ENCODE peak calls at places on chromosomes 13 and 19, in ten cellular contexts. One of them, this sample, is unnamed.

GRCh38 chr19:18999016-18999758 is 34.1 kb downstream of the SUGP2 start:
- DNase-seq in EH: peak
- DNase-seq in ELF-1: no peak
- DNase-seq in stimulated activated CD8-positive, alpha-beta memory T cell treated with anti-CD3 and anti-CD28 coated beads, Interleukin-15, amount 100 ng/mL, for 1 hour: no peak
- DNase-seq in H7: no peak
- DNase-seq in tibial artery: no peak
- DNase-seq in ovary: no peak
- DNase-seq in AG10803: no peak
- DNase-seq in EL: peak
- DNase-seq in WERI-Rb-1: no peak
- DNase-seq in this sample: peak

GRCh38 chr19:51807111-51807701 is 12.2 kb downstream of the FPR3 start:
- DNase-seq in EH: peak
- DNase-seq in ELF-1: peak
- DNase-seq in stimulated activated CD8-positive, alpha-beta memory T cell treated with anti-CD3 and anti-CD28 coated beads, Interleukin-15, amount 100 ng/mL, for 1 hour: no peak
- DNase-seq in H7: no peak
- DNase-seq in tibial artery: no peak
- DNase-seq in ovary: no peak
- DNase-seq in AG10803: peak
- DNase-seq in EL: peak
- DNase-seq in WERI-Rb-1: no peak
- DNase-seq in this sample: peak

GRCh38 chr19:35224681-35225604 is 3.6 kb downstream of the FAM187B start:
- DNase-seq in EH: no peak
- DNase-seq in ELF-1: peak
- DNase-seq in stimulated activated CD8-positive, alpha-beta memory T cell treated with anti-CD3 and anti-CD28 coated beads, Interleukin-15, amount 100 ng/mL, for 1 hour: no peak
- DNase-seq in H7: peak
- DNase-seq in tibial artery: no peak
- DNase-seq in ovary: no peak
- DNase-seq in AG10803: no peak
- DNase-seq in EL: no peak
- DNase-seq in WERI-Rb-1: no peak
- DNase-seq in this sample: no peak

GRCh38 chr13:75161804-75162203 is 320.2 kb downstream of the TBC1D4 start:
- DNase-seq in EH: no peak
- DNase-seq in ELF-1: peak
- DNase-seq in stimulated activated CD8-positive, alpha-beta memory T cell treated with anti-CD3 and anti-CD28 coated beads, Interleukin-15, amount 100 ng/mL, for 1 hour: no peak
- DNase-seq in H7: peak
- DNase-seq in tibial artery: no peak
- DNase-seq in ovary: no peak
- DNase-seq in AG10803: no peak
- DNase-seq in EL: no peak
- DNase-seq in WERI-Rb-1: peak
- DNase-seq in this sample: no peak

GRCh38 chr19:9878511-9879196 is 43.5 kb downstream of the PIN1 start:
- DNase-seq in EH: peak
- DNase-seq in ELF-1: peak
- DNase-seq in stimulated activated CD8-positive, alpha-beta memory T cell treated with anti-CD3 and anti-CD28 coated beads, Interleukin-15, amount 100 ng/mL, for 1 hour: no peak
- DNase-seq in H7: no peak
- DNase-seq in tibial artery: no peak
- DNase-seq in ovary: no peak
- DNase-seq in AG10803: no peak
- DNase-seq in EL: peak
- DNase-seq in WERI-Rb-1: no peak
- DNase-seq in this sample: peak

GRCh38 chr13:45847554-45848224 is 3.9 kb downstream of the SIAH3 start:
- DNase-seq in EH: no peak
- DNase-seq in ELF-1: no peak
- DNase-seq in stimulated activated CD8-positive, alpha-beta memory T cell treated with anti-CD3 and anti-CD28 coated beads, Interleukin-15, amount 100 ng/mL, for 1 hour: no peak
- DNase-seq in H7: no peak
- DNase-seq in tibial artery: no peak
- DNase-seq in ovary: no peak
- DNase-seq in AG10803: no peak
- DNase-seq in EL: no peak
- DNase-seq in WERI-Rb-1: no peak
- DNase-seq in this sample: no peak

GRCh38 chr13:63048648-63049047 is 1633.0 kb upstream of the PCDH20 start:
- DNase-seq in EH: no peak
- DNase-seq in ELF-1: no peak
- DNase-seq in stimulated activated CD8-positive, alpha-beta memory T cell treated with anti-CD3 and anti-CD28 coated beads, Interleukin-15, amount 100 ng/mL, for 1 hour: no peak
- DNase-seq in H7: no peak
- DNase-seq in tibial artery: no peak
- DNase-seq in ovary: no peak
- DNase-seq in AG10803: no peak
- DNase-seq in EL: no peak
- DNase-seq in WERI-Rb-1: no peak
- DNase-seq in this sample: no peak

GRCh38 chr13:104847863-104848262 is 1687.6 kb downstream of the EFNB2 start:
- DNase-seq in EH: no peak
- DNase-seq in ELF-1: no peak
- DNase-seq in stimulated activated CD8-positive, alpha-beta memory T cell treated with anti-CD3 and anti-CD28 coated beads, Interleukin-15, amount 100 ng/mL, for 1 hour: no peak
- DNase-seq in H7: no peak
- DNase-seq in tibial artery: no peak
- DNase-seq in ovary: no peak
- DNase-seq in AG10803: no peak
- DNase-seq in EL: no peak
- DNase-seq in WERI-Rb-1: no peak
- DNase-seq in this sample: no peak

GRCh38 chr19:5407356-5407755 is 47.9 kb upstream of the ZNRF4 start:
- DNase-seq in EH: peak
- DNase-seq in ELF-1: no peak
- DNase-seq in stimulated activated CD8-positive, alpha-beta memory T cell treated with anti-CD3 and anti-CD28 coated beads, Interleukin-15, amount 100 ng/mL, for 1 hour: no peak
- DNase-seq in H7: peak
- DNase-seq in tibial artery: no peak
- DNase-seq in ovary: no peak
- DNase-seq in AG10803: peak
- DNase-seq in EL: peak
- DNase-seq in WERI-Rb-1: no peak
- DNase-seq in this sample: peak

GRCh38 chr19:51887522-51888498 is at the start of gene ZNF577:
- DNase-seq in EH: peak
- DNase-seq in ELF-1: peak
- DNase-seq in stimulated activated CD8-positive, alpha-beta memory T cell treated with anti-CD3 and anti-CD28 coated beads, Interleukin-15, amount 100 ng/mL, for 1 hour: peak
- DNase-seq in H7: peak
- DNase-seq in tibial artery: peak
- DNase-seq in ovary: peak
- DNase-seq in AG10803: peak
- DNase-seq in EL: peak
- DNase-seq in WERI-Rb-1: peak
- DNase-seq in this sample: peak

GRCh38 chr19:1853295-1854031 is 5.2 kb upstream of the REXO1 start:
- DNase-seq in EH: peak
- DNase-seq in ELF-1: peak
- DNase-seq in stimulated activated CD8-positive, alpha-beta memory T cell treated with anti-CD3 and anti-CD28 coated beads, Interleukin-15, amount 100 ng/mL, for 1 hour: peak
- DNase-seq in H7: peak
- DNase-seq in tibial artery: peak
- DNase-seq in ovary: no peak
- DNase-seq in AG10803: peak
- DNase-seq in EL: peak
- DNase-seq in WERI-Rb-1: peak
- DNase-seq in this sample: peak

GRCh38 chr19:50633359-50633758 is 6.3 kb downstream of the SYT3 start:
- DNase-seq in EH: no peak
- DNase-seq in ELF-1: no peak
- DNase-seq in stimulated activated CD8-positive, alpha-beta memory T cell treated with anti-CD3 and anti-CD28 coated beads, Interleukin-15, amount 100 ng/mL, for 1 hour: no peak
- DNase-seq in H7: no peak
- DNase-seq in tibial artery: no peak
- DNase-seq in ovary: no peak
- DNase-seq in AG10803: no peak
- DNase-seq in EL: no peak
- DNase-seq in WERI-Rb-1: no peak
- DNase-seq in this sample: no peak

GRCh38 chr13:39998166-39998565 is 342.7 kb downstream of the COG6 start:
- DNase-seq in EH: no peak
- DNase-seq in ELF-1: no peak
- DNase-seq in stimulated activated CD8-positive, alpha-beta memory T cell treated with anti-CD3 and anti-CD28 coated beads, Interleukin-15, amount 100 ng/mL, for 1 hour: no peak
- DNase-seq in H7: no peak
- DNase-seq in tibial artery: no peak
- DNase-seq in ovary: no peak
- DNase-seq in AG10803: no peak
- DNase-seq in EL: no peak
- DNase-seq in WERI-Rb-1: no peak
- DNase-seq in this sample: no peak

GRCh38 chr19:12953456-12954149 is 3.4 kb downstream of the GADD45GIP1 start:
- DNase-seq in EH: no peak
- DNase-seq in ELF-1: no peak
- DNase-seq in stimulated activated CD8-positive, alpha-beta memory T cell treated with anti-CD3 and anti-CD28 coated beads, Interleukin-15, amount 100 ng/mL, for 1 hour: no peak
- DNase-seq in H7: no peak
- DNase-seq in tibial artery: no peak
- DNase-seq in ovary: no peak
- DNase-seq in AG10803: no peak
- DNase-seq in EL: no peak
- DNase-seq in WERI-Rb-1: no peak
- DNase-seq in this sample: no peak

GRCh38 chr19:41353466-41354342 is at the start of gene TGFB1:
- DNase-seq in EH: peak
- DNase-seq in ELF-1: peak
- DNase-seq in stimulated activated CD8-positive, alpha-beta memory T cell treated with anti-CD3 and anti-CD28 coated beads, Interleukin-15, amount 100 ng/mL, for 1 hour: peak
- DNase-seq in H7: peak
- DNase-seq in tibial artery: peak
- DNase-seq in ovary: peak
- DNase-seq in AG10803: peak
- DNase-seq in EL: peak
- DNase-seq in WERI-Rb-1: peak
- DNase-seq in this sample: peak

GRCh38 chr13:50969691-50970090 is 60.1 kb downstream of the RNASEH2B start:
- DNase-seq in EH: no peak
- DNase-seq in ELF-1: peak
- DNase-seq in stimulated activated CD8-positive, alpha-beta memory T cell treated with anti-CD3 and anti-CD28 coated beads, Interleukin-15, amount 100 ng/mL, for 1 hour: no peak
- DNase-seq in H7: peak
- DNase-seq in tibial artery: no peak
- DNase-seq in ovary: no peak
- DNase-seq in AG10803: peak
- DNase-seq in EL: no peak
- DNase-seq in WERI-Rb-1: peak
- DNase-seq in this sample: no peak

GRCh38 chr13:46894534-46894906 is 2.3 kb downstream of the HTR2A start:
- DNase-seq in EH: peak
- DNase-seq in ELF-1: no peak
- DNase-seq in stimulated activated CD8-positive, alpha-beta memory T cell treated with anti-CD3 and anti-CD28 coated beads, Interleukin-15, amount 100 ng/mL, for 1 hour: no peak
- DNase-seq in H7: no peak
- DNase-seq in tibial artery: no peak
- DNase-seq in ovary: no peak
- DNase-seq in AG10803: peak
- DNase-seq in EL: no peak
- DNase-seq in WERI-Rb-1: no peak
- DNase-seq in this sample: no peak

GRCh38 chr19:55210120-55210493 is 806 bp upstream of the PTPRH start:
- DNase-seq in EH: peak
- DNase-seq in ELF-1: no peak
- DNase-seq in stimulated activated CD8-positive, alpha-beta memory T cell treated with anti-CD3 and anti-CD28 coated beads, Interleukin-15, amount 100 ng/mL, for 1 hour: no peak
- DNase-seq in H7: no peak
- DNase-seq in tibial artery: no peak
- DNase-seq in ovary: no peak
- DNase-seq in AG10803: peak
- DNase-seq in EL: peak
- DNase-seq in WERI-Rb-1: no peak
- DNase-seq in this sample: peak

GRCh38 chr19:29524201-29524911 is 1.4 kb upstream of the VSTM2B start:
- DNase-seq in EH: no peak
- DNase-seq in ELF-1: peak
- DNase-seq in stimulated activated CD8-positive, alpha-beta memory T cell treated with anti-CD3 and anti-CD28 coated beads, Interleukin-15, amount 100 ng/mL, for 1 hour: no peak
- DNase-seq in H7: peak
- DNase-seq in tibial artery: no peak
- DNase-seq in ovary: no peak
- DNase-seq in AG10803: no peak
- DNase-seq in EL: no peak
- DNase-seq in WERI-Rb-1: no peak
- DNase-seq in this sample: no peak

GRCh38 chr19:1631557-1632100 is 20.8 kb downstream of the TCF3 start:
- DNase-seq in EH: no peak
- DNase-seq in ELF-1: no peak
- DNase-seq in stimulated activated CD8-positive, alpha-beta memory T cell treated with anti-CD3 and anti-CD28 coated beads, Interleukin-15, amount 100 ng/mL, for 1 hour: no peak
- DNase-seq in H7: no peak
- DNase-seq in tibial artery: no peak
- DNase-seq in ovary: no peak
- DNase-seq in AG10803: no peak
- DNase-seq in EL: no peak
- DNase-seq in WERI-Rb-1: no peak
- DNase-seq in this sample: no peak

GRCh38 chr13:110925023-110925608 is 10.2 kb upstream of the ANKRD10 start:
- DNase-seq in EH: peak
- DNase-seq in ELF-1: peak
- DNase-seq in stimulated activated CD8-positive, alpha-beta memory T cell treated with anti-CD3 and anti-CD28 coated beads, Interleukin-15, amount 100 ng/mL, for 1 hour: no peak
- DNase-seq in H7: no peak
- DNase-seq in tibial artery: no peak
- DNase-seq in ovary: no peak
- DNase-seq in AG10803: no peak
- DNase-seq in EL: no peak
- DNase-seq in WERI-Rb-1: peak
- DNase-seq in this sample: peak

GRCh38 chr19:52600639-52601024 is 30.5 kb downstream of the ZNF701 start:
- DNase-seq in EH: no peak
- DNase-seq in ELF-1: no peak
- DNase-seq in stimulated activated CD8-positive, alpha-beta memory T cell treated with anti-CD3 and anti-CD28 coated beads, Interleukin-15, amount 100 ng/mL, for 1 hour: no peak
- DNase-seq in H7: no peak
- DNase-seq in tibial artery: no peak
- DNase-seq in ovary: no peak
- DNase-seq in AG10803: no peak
- DNase-seq in EL: no peak
- DNase-seq in WERI-Rb-1: peak
- DNase-seq in this sample: no peak

GRCh38 chr19:11061951-11062350 is 27.3 kb upstream of the LDLR start:
- DNase-seq in EH: no peak
- DNase-seq in ELF-1: no peak
- DNase-seq in stimulated activated CD8-positive, alpha-beta memory T cell treated with anti-CD3 and anti-CD28 coated beads, Interleukin-15, amount 100 ng/mL, for 1 hour: no peak
- DNase-seq in H7: peak
- DNase-seq in tibial artery: no peak
- DNase-seq in ovary: no peak
- DNase-seq in AG10803: no peak
- DNase-seq in EL: no peak
- DNase-seq in WERI-Rb-1: no peak
- DNase-seq in this sample: peak

GRCh38 chr13:98374750-98375149 is 197.7 kb upstream of the RNF113B start:
- DNase-seq in EH: no peak
- DNase-seq in ELF-1: no peak
- DNase-seq in stimulated activated CD8-positive, alpha-beta memory T cell treated with anti-CD3 and anti-CD28 coated beads, Interleukin-15, amount 100 ng/mL, for 1 hour: no peak
- DNase-seq in H7: no peak
- DNase-seq in tibial artery: no peak
- DNase-seq in ovary: no peak
- DNase-seq in AG10803: no peak
- DNase-seq in EL: no peak
- DNase-seq in WERI-Rb-1: no peak
- DNase-seq in this sample: no peak

GRCh38 chr13:77359171-77359570 is 32.3 kb upstream of the MYCBP2 start:
- DNase-seq in EH: peak
- DNase-seq in ELF-1: no peak
- DNase-seq in stimulated activated CD8-positive, alpha-beta memory T cell treated with anti-CD3 and anti-CD28 coated beads, Interleukin-15, amount 100 ng/mL, for 1 hour: no peak
- DNase-seq in H7: no peak
- DNase-seq in tibial artery: no peak
- DNase-seq in ovary: no peak
- DNase-seq in AG10803: peak
- DNase-seq in EL: peak
- DNase-seq in WERI-Rb-1: no peak
- DNase-seq in this sample: peak

GRCh38 chr19:2051771-2052704 is 994 bp upstream of the MKNK2 start:
- DNase-seq in EH: peak
- DNase-seq in ELF-1: no peak
- DNase-seq in stimulated activated CD8-positive, alpha-beta memory T cell treated with anti-CD3 and anti-CD28 coated beads, Interleukin-15, amount 100 ng/mL, for 1 hour: no peak
- DNase-seq in H7: no peak
- DNase-seq in tibial artery: no peak
- DNase-seq in ovary: peak
- DNase-seq in AG10803: no peak
- DNase-seq in EL: peak
- DNase-seq in WERI-Rb-1: no peak
- DNase-seq in this sample: no peak

GRCh38 chr19:28519218-28519779 is 693.7 kb downstream of the UQCRFS1 start:
- DNase-seq in EH: no peak
- DNase-seq in ELF-1: no peak
- DNase-seq in stimulated activated CD8-positive, alpha-beta memory T cell treated with anti-CD3 and anti-CD28 coated beads, Interleukin-15, amount 100 ng/mL, for 1 hour: no peak
- DNase-seq in H7: no peak
- DNase-seq in tibial artery: no peak
- DNase-seq in ovary: no peak
- DNase-seq in AG10803: no peak
- DNase-seq in EL: no peak
- DNase-seq in WERI-Rb-1: no peak
- DNase-seq in this sample: no peak

GRCh38 chr13:43263047-43263446 is 239.7 kb downstream of the DNAJC15 start:
- DNase-seq in EH: no peak
- DNase-seq in ELF-1: no peak
- DNase-seq in stimulated activated CD8-positive, alpha-beta memory T cell treated with anti-CD3 and anti-CD28 coated beads, Interleukin-15, amount 100 ng/mL, for 1 hour: no peak
- DNase-seq in H7: peak
- DNase-seq in tibial artery: no peak
- DNase-seq in ovary: no peak
- DNase-seq in AG10803: no peak
- DNase-seq in EL: no peak
- DNase-seq in WERI-Rb-1: no peak
- DNase-seq in this sample: no peak

This sample was measured in fibroblast of villous mesenchyme.